ENCODE peak calls at places on chromosome 1, in four cellular contexts. One of them, this sample, is unnamed.

GRCh38 chr1:202007279-202007678 is 3.1 kb upstream of the ELF3 start:
- DNase-seq in left lung: no peak
- DNase-seq in COR-L47: no peak
- DNase-seq in hepatic stellate cell: no peak
- DNase-seq in this sample: no peak

GRCh38 chr1:114270255-114271117 is 116.8 kb upstream of the SYT6 start:
- DNase-seq in left lung: no peak
- DNase-seq in COR-L47: no peak
- DNase-seq in hepatic stellate cell: no peak
- DNase-seq in this sample: no peak

GRCh38 chr1:172935062-172935592 is 115.6 kb downstream of the TNFSF18 start:
- DNase-seq in left lung: no peak
- DNase-seq in COR-L47: no peak
- DNase-seq in hepatic stellate cell: no peak
- DNase-seq in this sample: no peak

GRCh38 chr1:221439008-221439733 is 302.7 kb downstream of the DUSP10 start:
- DNase-seq in left lung: no peak
- DNase-seq in COR-L47: no peak
- DNase-seq in hepatic stellate cell: no peak
- DNase-seq in this sample: no peak

GRCh38 chr1:230335861-230336549 is 90.1 kb downstream of the PGBD5 start:
- DNase-seq in left lung: no peak
- DNase-seq in COR-L47: no peak
- DNase-seq in hepatic stellate cell: no peak
- DNase-seq in this sample: no peak

GRCh38 chr1:215146252-215146975 is 63.9 kb downstream of the KCNK2 start:
- DNase-seq in left lung: no peak
- DNase-seq in COR-L47: peak
- DNase-seq in hepatic stellate cell: no peak
- DNase-seq in this sample: peak

GRCh38 chr1:229148041-229148671 is 122.8 kb upstream of the RAB4A start:
- DNase-seq in left lung: no peak
- DNase-seq in COR-L47: peak
- DNase-seq in hepatic stellate cell: no peak
- DNase-seq in this sample: peak

GRCh38 chr1:40653851-40654537 is 11.5 kb downstream of the RIMS3 start:
- DNase-seq in left lung: no peak
- DNase-seq in COR-L47: no peak
- DNase-seq in hepatic stellate cell: no peak
- DNase-seq in this sample: peak

GRCh38 chr1:11318982-11319381 is 46.0 kb downstream of the UBIAD1 start:
- DNase-seq in left lung: no peak
- DNase-seq in COR-L47: no peak
- DNase-seq in hepatic stellate cell: no peak
- DNase-seq in this sample: no peak

GRCh38 chr1:116982319-116983004 is 19.1 kb upstream of the CD101 start:
- DNase-seq in left lung: no peak
- DNase-seq in COR-L47: no peak
- DNase-seq in hepatic stellate cell: no peak
- DNase-seq in this sample: no peak

GRCh38 chr1:51899022-51899421 is 20.5 kb upstream of the NRDC start:
- DNase-seq in left lung: no peak
- DNase-seq in COR-L47: no peak
- DNase-seq in hepatic stellate cell: no peak
- DNase-seq in this sample: no peak

GRCh38 chr1:86258106-86258505 is 101.5 kb upstream of the COL24A1 start:
- DNase-seq in left lung: no peak
- DNase-seq in COR-L47: no peak
- DNase-seq in hepatic stellate cell: no peak
- DNase-seq in this sample: no peak

GRCh38 chr1:201937624-201938212 is 8.6 kb downstream of the LMOD1 start:
- DNase-seq in left lung: no peak
- DNase-seq in COR-L47: no peak
- DNase-seq in hepatic stellate cell: peak
- DNase-seq in this sample: no peak

GRCh38 chr1:2570261-2570794 is 14.2 kb downstream of the TNFRSF14 start:
- DNase-seq in left lung: no peak
- DNase-seq in COR-L47: no peak
- DNase-seq in hepatic stellate cell: no peak
- DNase-seq in this sample: no peak